ENCODE peak calls at places on chromosomes 7 and 10, in ten cellular contexts. N is lower leg skin, W is T-helper 2 cell, Z is T-cell, F is hepatocyte, S is GM19239, E is prostate gland, T is MCF 10A, V is left ventricle myocardium inferior, O is midbrain. R is an unnamed sample.

GRCh38 chr10:132714906-132715790 is 70.8 kb downstream of the NKX6-2 start:
- DNase-seq in N (peak; percentile 78), W (no peak), Z (no peak), F (no peak), S (no peak), E (no peak), T (no peak), V (peak; percentile 4), O (peak; percentile 21), R (no peak)

GRCh38 chr7:117777335-117778150 is 95.7 kb downstream of the CTTNBP2 start:
- DNase-seq in N (no peak), W (no peak), Z (no peak), F (no peak), S (no peak), E (no peak), T (peak; percentile 48), V (no peak), O (no peak), R (no peak)

GRCh38 chr10:70762441-70763177 is 22.6 kb downstream of the TBATA start:
- DNase-seq in N (no peak), W (no peak), Z (no peak), F (no peak), S (no peak), E (no peak), T (no peak), V (no peak), O (no peak), R (no peak)

GRCh38 chr10:8233832-8234259 is 179.4 kb downstream of the GATA3 start:
- DNase-seq in N (no peak), W (no peak), Z (no peak), F (no peak), S (no peak), E (no peak), T (no peak), V (no peak), O (no peak), R (no peak)

GRCh38 chr7:48708635-48709034 is 215.7 kb upstream of the CDC14C start:
- DNase-seq in N (no peak), W (no peak), Z (no peak), F (no peak), S (no peak), E (no peak), T (no peak), V (no peak), O (no peak), R (peak; percentile 33)

GRCh38 chr7:24401628-24402593 is 117.9 kb downstream of the NPY start:
- DNase-seq in N (no peak), W (no peak), Z (no peak), F (peak; percentile 41), S (no peak), E (no peak), T (peak; percentile 39), V (no peak), O (peak; percentile 14), R (no peak)

GRCh38 chr10:122879339-122880273 is at the start of gene FAM24B:
- DNase-seq in N (peak; percentile 97), W (peak; percentile 94), Z (peak; percentile 93), F (peak; percentile 20), S (peak; percentile 75), E (peak; percentile 94), T (peak; percentile 98), V (peak; percentile 90), O (peak; percentile 95), R (peak; percentile 84)

GRCh38 chr7:129438839-129439640 is 4.8 kb downstream of the STRIP2 start:
- DNase-seq in N (no peak), W (no peak), Z (no peak), F (peak; percentile 37), S (no peak), E (no peak), T (peak; percentile 91), V (no peak), O (no peak), R (no peak)

GRCh38 chr10:17428616-17429097 is 25.7 kb downstream of the ST8SIA6 start:
- DNase-seq in N (no peak), W (peak; percentile 66), Z (peak; percentile 68), F (no peak), S (no peak), E (no peak), T (no peak), V (no peak), O (no peak), R (no peak)